ENCODE peak calls at places on chromosome 22, in nine cellular contexts. R, F, L, B, K, C, V, Q and J are unnamed samples.

GRCh38 chr22:17314472-17314871 is 54.8 kb upstream of the CECR2 start:
- DNase-seq in R (peak), F (no peak), L (no peak), B (no peak), K (no peak), C (no peak), V (no peak), Q (no peak), J (no peak)

GRCh38 chr22:35544189-35544588 is 3.6 kb downstream of the RASD2 start:
- DNase-seq in R (no peak), F (no peak), L (no peak), B (no peak), K (no peak), C (no peak), V (no peak), Q (no peak), J (no peak)

GRCh38 chr22:19812910-19813309 is 41.8 kb downstream of the GNB1L start:
- DNase-seq in R (peak), F (no peak), L (no peak), B (no peak), K (no peak), C (no peak), V (no peak), Q (no peak), J (no peak)

GRCh38 chr22:37167981-37168647 is 18.4 kb upstream of the IL2RB start:
- DNase-seq in R (peak), F (no peak), L (peak), B (no peak), K (no peak), C (no peak), V (no peak), Q (no peak), J (peak)

GRCh38 chr22:20656516-20656901 is 117.4 kb upstream of the SERPIND1 start:
- DNase-seq in R (peak), F (no peak), L (no peak), B (no peak), K (no peak), C (no peak), V (no peak), Q (no peak), J (no peak)

GRCh38 chr22:45945621-45946020 is 31.3 kb downstream of the WNT7B start:
- DNase-seq in R (no peak), F (no peak), L (no peak), B (no peak), K (no peak), C (no peak), V (no peak), Q (no peak), J (no peak)

GRCh38 chr22:37295946-37296345 is 13.6 kb downstream of the CYTH4 start:
- DNase-seq in R (no peak), F (no peak), L (no peak), B (no peak), K (no peak), C (no peak), V (no peak), Q (no peak), J (no peak)

GRCh38 chr22:20795014-20795413 is 21.1 kb downstream of the SERPIND1 start:
- DNase-seq in R (no peak), F (no peak), L (no peak), B (no peak), K (no peak), C (no peak), V (no peak), Q (no peak), J (no peak)

GRCh38 chr22:46514592-46515207 is 22.7 kb downstream of the CELSR1 start:
- DNase-seq in R (no peak), F (peak), L (no peak), B (peak), K (no peak), C (no peak), V (peak), Q (peak), J (no peak)

GRCh38 chr22:24289138-24289537 is 18.5 kb downstream of the SPECC1L start:
- DNase-seq in R (no peak), F (no peak), L (no peak), B (peak), K (no peak), C (no peak), V (peak), Q (peak), J (no peak)

GRCh38 chr22:37880668-37881440 is 25.2 kb upstream of the MICALL1 start:
- DNase-seq in R (no peak), F (no peak), L (no peak), B (peak), K (no peak), C (no peak), V (peak), Q (peak), J (no peak)

GRCh38 chr22:17705565-17706450 is 67.3 kb downstream of the BCL2L13 start:
- DNase-seq in R (no peak), F (no peak), L (no peak), B (no peak), K (no peak), C (no peak), V (peak), Q (no peak), J (no peak)

GRCh38 chr22:32048069-32048468 is 5.0 kb downstream of the SLC5A1 start:
- DNase-seq in R (no peak), F (no peak), L (no peak), B (no peak), K (no peak), C (no peak), V (no peak), Q (no peak), J (no peak)

GRCh38 chr22:41742918-41743317 is 43.6 kb downstream of the MEI1 start:
- DNase-seq in R (no peak), F (no peak), L (no peak), B (no peak), K (no peak), C (no peak), V (no peak), Q (no peak), J (no peak)

GRCh38 chr22:41746563-41747400 is 47.5 kb downstream of the MEI1 start:
- DNase-seq in R (peak), F (peak), L (peak), B (peak), K (peak), C (peak), V (peak), Q (peak), J (peak)

GRCh38 chr22:41745968-41746367 is 46.7 kb downstream of the MEI1 start:
- DNase-seq in R (no peak), F (no peak), L (no peak), B (no peak), K (no peak), C (no peak), V (no peak), Q (peak), J (no peak)
- TF ChIP-seq CTCF in R (no peak), F (no peak), L (no peak), B (no peak), K (no peak), C (no peak), V (no peak), Q (no peak), J (no peak)

DNA sequence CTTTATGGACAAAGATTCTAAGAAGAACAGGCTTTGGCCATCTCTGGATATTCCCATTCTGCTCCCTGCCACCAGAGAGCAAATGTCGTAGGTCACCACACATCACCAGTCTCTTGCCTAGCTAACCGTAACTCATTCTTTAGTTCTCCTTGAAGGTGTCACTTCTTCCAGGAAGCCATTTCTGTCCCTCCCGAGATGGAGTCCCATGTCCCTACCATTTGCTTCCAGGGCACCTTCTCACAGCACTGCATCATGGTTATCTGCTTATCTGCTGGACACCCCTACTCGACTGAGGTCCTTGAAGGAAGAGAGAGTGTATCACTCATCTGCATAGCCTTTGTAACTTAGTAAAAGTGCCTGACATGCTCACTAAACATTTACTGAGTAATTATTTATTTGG is 47.6 kb downstream of the FAM83F start:
- DNase-seq in R (peak), F (no peak), L (no peak), B (no peak), K (no peak), C (no peak), V (no peak), Q (no peak), J (no peak)
- H3K4me3 ChIP-seq in R (no peak), F (no peak), L (no peak), B (no peak), K (no peak), C (no peak), V (no peak), Q (no peak), J (no peak)

DNA sequence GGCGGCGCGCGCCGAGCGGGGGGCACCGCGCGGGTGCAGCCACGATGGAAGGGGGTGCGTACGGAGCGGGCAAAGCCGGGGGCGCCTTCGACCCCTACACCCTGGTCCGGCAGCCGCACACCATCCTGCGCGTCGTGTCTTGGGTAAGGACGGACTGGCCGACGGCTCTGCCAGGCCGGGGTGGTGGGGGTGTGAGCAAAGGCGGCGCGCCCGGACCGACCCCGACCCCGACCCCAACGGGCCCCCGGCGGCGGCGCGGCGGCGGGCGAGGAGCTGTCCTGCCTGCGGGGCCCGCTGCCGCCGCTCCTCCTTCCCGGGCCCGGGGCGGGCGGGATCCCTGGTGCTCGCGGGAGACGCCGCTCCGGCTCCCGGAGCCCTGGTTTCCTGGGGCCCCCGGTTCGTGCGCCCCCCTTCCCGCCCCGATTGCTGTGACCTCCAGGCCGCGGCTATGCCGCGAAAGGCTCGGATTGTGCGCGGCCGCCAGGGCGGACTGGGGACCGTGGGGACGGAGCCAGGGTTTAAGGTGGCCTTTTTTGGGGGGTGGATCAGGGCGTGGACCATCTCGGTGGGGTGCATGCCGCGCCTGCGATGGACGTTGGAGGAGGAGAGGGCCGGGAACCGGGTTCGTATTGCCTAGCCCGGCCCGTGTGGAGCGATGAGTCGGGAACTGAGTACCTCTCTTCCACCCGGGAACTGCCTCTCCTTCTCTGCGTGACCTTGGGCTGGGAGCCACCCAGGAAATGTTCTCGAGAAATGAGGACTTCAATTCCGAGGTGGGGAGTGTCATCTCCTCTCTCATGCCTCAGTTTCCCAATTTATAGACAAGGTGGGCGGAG is at the start of gene SYNGR1:
- DNase-seq in R (no peak), F (no peak), L (peak), B (no peak), K (no peak), C (no peak), V (no peak), Q (no peak), J (no peak)
- TF ChIP-seq CTCF in R (no peak), F (no peak), L (no peak), B (no peak), K (no peak), C (no peak), V (no peak), Q (no peak), J (no peak)

GRCh38 chr22:27795053-27795452 is 6.5 kb downstream of the MN1 start:
- DNase-seq in R (no peak), F (no peak), L (no peak), B (no peak), K (no peak), C (no peak), V (no peak), Q (no peak), J (no peak)
- H3K4me3 ChIP-seq in R (no peak), F (no peak), L (no peak), B (no peak), K (no peak), C (peak), V (no peak), Q (peak), J (no peak)

GRCh38 chr22:40716116-40716515 is 36.8 kb downstream of the MCHR1 start:
- DNase-seq in R (no peak), F (no peak), L (no peak), B (no peak), K (no peak), C (no peak), V (no peak), Q (no peak), J (no peak)

GRCh38 chr22:40709752-40710413 is 30.6 kb downstream of the MCHR1 start:
- DNase-seq in R (no peak), F (no peak), L (peak), B (no peak), K (no peak), C (no peak), V (peak), Q (peak), J (peak)

GRCh38 chr22:40708177-40708576 is 28.9 kb downstream of the MCHR1 start:
- DNase-seq in R (no peak), F (no peak), L (no peak), B (no peak), K (no peak), C (no peak), V (no peak), Q (no peak), J (no peak)

GRCh38 chr22:40714514-40714966 is 35.3 kb downstream of the MCHR1 start:
- DNase-seq in R (no peak), F (no peak), L (peak), B (no peak), K (no peak), C (peak), V (peak), Q (peak), J (no peak)

GRCh38 chr22:40712311-40712710 is 33.0 kb downstream of the MCHR1 start:
- DNase-seq in R (no peak), F (no peak), L (no peak), B (no peak), K (no peak), C (peak), V (no peak), Q (no peak), J (no peak)
- TF ChIP-seq CTCF in R (no peak), F (no peak), L (no peak), B (no peak), K (no peak), C (no peak), V (no peak), Q (no peak), J (no peak)

GRCh38 chr22:40853961-40854360 is 2.5 kb downstream of the ST13 start:
- DNase-seq in R (no peak), F (no peak), L (no peak), B (no peak), K (no peak), C (no peak), V (no peak), Q (peak), J (no peak)
- H3K4me3 ChIP-seq in R (no peak), F (peak), L (peak), B (peak), K (no peak), C (peak), V (no peak), Q (peak), J (no peak)

GRCh38 chr22:50202130-50202671 is 1.4 kb downstream of the SELENOO start:
- DNase-seq in R (no peak), F (no peak), L (no peak), B (no peak), K (no peak), C (no peak), V (no peak), Q (no peak), J (no peak)

GRCh38 chr22:50201191-50202129 is 649 bp downstream of the SELENOO start:
- DNase-seq in R (no peak), F (no peak), L (peak), B (no peak), K (peak), C (no peak), V (no peak), Q (peak), J (no peak)

GRCh38 chr22:50199251-50199721 is 1.5 kb upstream of the SELENOO start:
- DNase-seq in R (no peak), F (no peak), L (peak), B (no peak), K (no peak), C (no peak), V (no peak), Q (no peak), J (no peak)

GRCh38 chr22:50199836-50200332 is 927 bp upstream of the SELENOO start:
- DNase-seq in R (no peak), F (no peak), L (no peak), B (no peak), K (no peak), C (no peak), V (no peak), Q (no peak), J (no peak)

DNA sequence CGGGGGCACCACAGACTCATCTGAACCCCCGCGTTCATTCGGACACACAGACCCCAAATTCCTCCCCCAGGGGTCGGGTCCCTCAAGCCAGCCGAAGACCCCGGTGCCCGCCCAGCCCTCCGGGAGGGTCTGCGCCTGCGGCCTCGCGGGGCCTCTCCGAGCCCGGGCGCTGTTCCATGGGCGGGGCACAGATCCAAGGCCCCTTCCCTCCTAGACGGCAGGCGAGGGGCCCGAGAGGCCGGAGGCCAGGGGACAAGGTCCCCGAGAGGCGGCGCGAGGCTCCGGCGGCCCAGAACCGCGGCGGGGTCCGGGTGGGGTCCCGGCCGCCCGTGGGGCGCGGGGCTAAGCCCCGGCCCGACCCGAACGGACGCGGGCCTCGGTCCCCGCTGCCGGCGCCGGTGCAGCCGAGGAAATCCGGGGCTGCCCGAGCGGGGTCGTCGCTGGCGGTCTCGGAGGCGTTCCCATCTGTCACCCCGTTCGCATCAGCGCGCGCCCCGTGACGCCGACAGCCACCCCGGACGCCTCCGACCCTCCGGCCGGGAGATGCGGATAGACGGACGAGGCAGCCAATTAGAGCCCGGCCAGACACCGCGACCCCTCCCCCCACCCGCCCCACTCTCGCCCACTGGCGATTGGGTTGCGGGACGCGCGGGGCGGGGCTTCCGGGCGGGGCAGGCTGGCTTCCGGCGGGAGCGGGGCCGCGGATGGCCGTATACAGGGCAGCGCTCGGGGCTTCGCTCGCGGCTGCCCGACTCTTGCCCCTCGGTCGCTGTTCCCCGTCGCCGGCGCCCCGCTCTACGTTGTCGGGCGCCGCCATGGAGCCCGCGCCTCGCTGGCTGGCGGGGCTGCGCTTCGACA is at the start of gene SELENOO:
- DNase-seq in R (peak), F (peak), L (peak), B (peak), K (peak), C (peak), V (peak), Q (peak), J (peak)
- TF ChIP-seq CTCF in R (no peak), F (no peak), L (no peak), B (no peak), K (no peak), C (no peak), V (no peak), Q (no peak), J (no peak)